ENCODE peak calls at places on chromosome 4, in four cellular contexts. G is stimulated activated CD4-positive, alpha-beta T cell treated with anti-CD3 and anti-CD28 coated beads, Interleukin-4, amount 100 ng/mL, for 1 hour; N is activated T-helper 1 cell treated with anti-CD3 and anti-CD28 coated beads, Interleukin-2, amount 50 U/mL, for 16 hours; V is MCF 10A. O is an unnamed sample.

GRCh38 chr4:175562537-175562936 is 249.5 kb downstream of the GPM6A start:
- DNase-seq in N (no peak), G (no peak), V (no peak), O (no peak)

GRCh38 chr4:109077486-109077885 is 225.0 kb downstream of the COL25A1 start:
- DNase-seq in V (peak; percentile 46), G (no peak), N (no peak), O (no peak)

GRCh38 chr4:40194602-40195161 is 2.1 kb upstream of the RHOH start:
- DNase-seq in G (peak; percentile 24), N (no peak), V (no peak), O (no peak)

GRCh38 chr4:29082684-29083083 is 1637.5 kb upstream of the PCDH7 start:
- DNase-seq in G (no peak), V (no peak), N (no peak), O (no peak)

GRCh38 chr4:74675673-74676279 is 118.5 kb downstream of the BTC start:
- DNase-seq in N (no peak), G (no peak), V (peak; percentile 80), O (peak; percentile 11)

GRCh38 chr4:147355849-147356248 is 125.0 kb upstream of the EDNRA start:
- DNase-seq in V (peak; percentile 27), G (no peak), N (no peak), O (no peak)

GRCh38 chr4:48133668-48134444 is at the start of gene TXK:
- DNase-seq in G (no peak), N (no peak), V (no peak), O (peak; percentile 43)

GRCh38 chr4:158253350-158253980 is 43.2 kb downstream of the TMEM144 start:
- DNase-seq in V (peak; percentile 72), N (no peak), G (peak; percentile 9), O (peak; percentile 37)

GRCh38 chr4:85939595-85939994 is 420.3 kb downstream of the MAPK10 start:
- DNase-seq in N (no peak), G (no peak), V (no peak), O (no peak)

GRCh38 chr4:25223770-25224375 is 10.0 kb upstream of the PI4K2B start:
- DNase-seq in N (no peak), G (no peak), V (peak; percentile 51), O (peak; percentile 12)

GRCh38 chr4:182483685-182484084 is 240.5 kb downstream of the TENM3 start:
- DNase-seq in V (no peak), N (no peak), G (no peak), O (no peak)

GRCh38 chr4:86892639-86892965 is 380 bp upstream of the C4orf36 start:
- DNase-seq in V (no peak), N (no peak), G (no peak), O (no peak)

GRCh38 chr4:961651-962230 is 11.6 kb downstream of the DGKQ start:
- DNase-seq in G (no peak), N (no peak), V (no peak), O (no peak)

GRCh38 chr4:49032440-49033161 is 46.5 kb downstream of the CWH43 start:
- DNase-seq in N (no peak), G (no peak), V (peak; percentile 63), O (no peak)

GRCh38 chr4:15754323-15754722 is 23.8 kb upstream of the CD38 start:
- DNase-seq in N (no peak), V (no peak), G (peak; percentile 33), O (peak; percentile 53)

GRCh38 chr4:125681240-125681639 is 366.5 kb downstream of the FAT4 start:
- DNase-seq in V (no peak), N (no peak), G (no peak), O (no peak)

GRCh38 chr4:779555-779954 is 46.4 kb downstream of the CPLX1 start:
- DNase-seq in V (no peak), G (no peak), N (no peak), O (no peak)

GRCh38 chr4:101527186-101527585 is 179.9 kb upstream of the PPP3CA start:
- DNase-seq in G (peak; percentile 37), V (peak; percentile 0), N (peak; percentile 40), O (peak; percentile 79)

GRCh38 chr4:155639674-155640529 is 26.7 kb upstream of the GUCY1A1 start:
- DNase-seq in G (no peak), N (no peak), V (no peak), O (no peak)

GRCh38 chr4:127049506-127049905 is 583.3 kb upstream of the INTU start:
- DNase-seq in V (no peak), N (no peak), G (no peak), O (no peak)

GRCh38 chr4:102439835-102440234 is 61.3 kb upstream of the NFKB1 start:
- DNase-seq in N (no peak), G (no peak), V (peak; percentile 34), O (no peak)

GRCh38 chr4:96916731-96917130 is 1076.8 kb downstream of the PDHA2 start:
- DNase-seq in N (no peak), G (no peak), V (no peak), O (no peak)

GRCh38 chr4:110865611-110866254 is 242.9 kb upstream of the PITX2 start:
- DNase-seq in G (no peak), V (peak; percentile 36), N (no peak), O (no peak)

GRCh38 chr4:101008503-101008902 is 338.8 kb downstream of the PPP3CA start:
- DNase-seq in V (peak; percentile 19), G (no peak), N (no peak), O (no peak)

GRCh38 chr4:52612341-52612740 is 46.8 kb downstream of the USP46 start:
- DNase-seq in V (peak; percentile 31), G (no peak), N (no peak), O (no peak)